ENCODE peak calls at places on chromosomes 4 and X, in nine cellular contexts. One of them, this sample, is unnamed.

GRCh38 chr4:83631066-83631465 is 95.2 kb downstream of the GPAT3 start:
- DNase-seq in CD4-positive, CD25-positive, alpha-beta regulatory T cell: no peak
- DNase-seq in heart left ventricle: no peak
- DNase-seq in lower lobe of right lung: no peak
- DNase-seq in activated effector memory CD4-positive, alpha-beta T cell treated with Interleukin-2 at 50 U/mL for 16 hours: no peak
- DNase-seq in stimulated activated CD8-positive, alpha-beta memory T cell treated with anti-CD3 and anti-CD28 coated beads, Interleukin-7, amount 100 ng/mL, for 4 hours: no peak
- DNase-seq in astrocyte of the cerebellum: no peak
- DNase-seq in cardiac fibroblast: peak
- DNase-seq in tibial nerve: no peak
- DNase-seq in this sample: no peak

GRCh38 chr4:143411527-143412480 is 75.1 kb downstream of the GAB1 start:
- DNase-seq in cardiac fibroblast: peak
- DNase-seq in astrocyte of the cerebellum: no peak
- DNase-seq in heart left ventricle: no peak
- DNase-seq in CD4-positive, CD25-positive, alpha-beta regulatory T cell: no peak
- DNase-seq in lower lobe of right lung: no peak
- DNase-seq in tibial nerve: no peak
- DNase-seq in stimulated activated CD8-positive, alpha-beta memory T cell treated with anti-CD3 and anti-CD28 coated beads, Interleukin-7, amount 100 ng/mL, for 4 hours: no peak
- DNase-seq in activated effector memory CD4-positive, alpha-beta T cell treated with Interleukin-2 at 50 U/mL for 16 hours: no peak
- DNase-seq in this sample: no peak

GRCh38 chrX:15576019-15576418 is 24.7 kb downstream of the ACE2 start:
- DNase-seq in astrocyte of the cerebellum: no peak
- DNase-seq in activated effector memory CD4-positive, alpha-beta T cell treated with Interleukin-2 at 50 U/mL for 16 hours: no peak
- DNase-seq in stimulated activated CD8-positive, alpha-beta memory T cell treated with anti-CD3 and anti-CD28 coated beads, Interleukin-7, amount 100 ng/mL, for 4 hours: no peak
- DNase-seq in cardiac fibroblast: no peak
- DNase-seq in tibial nerve: no peak
- DNase-seq in lower lobe of right lung: no peak
- DNase-seq in CD4-positive, CD25-positive, alpha-beta regulatory T cell: no peak
- DNase-seq in heart left ventricle: no peak
- DNase-seq in this sample: no peak

GRCh38 chr4:1551211-1551610 is 132.9 kb downstream of the FAM53A start:
- DNase-seq in stimulated activated CD8-positive, alpha-beta memory T cell treated with anti-CD3 and anti-CD28 coated beads, Interleukin-7, amount 100 ng/mL, for 4 hours: no peak
- DNase-seq in heart left ventricle: no peak
- DNase-seq in astrocyte of the cerebellum: no peak
- DNase-seq in cardiac fibroblast: no peak
- DNase-seq in activated effector memory CD4-positive, alpha-beta T cell treated with Interleukin-2 at 50 U/mL for 16 hours: no peak
- DNase-seq in tibial nerve: no peak
- DNase-seq in lower lobe of right lung: no peak
- DNase-seq in CD4-positive, CD25-positive, alpha-beta regulatory T cell: no peak
- DNase-seq in this sample: no peak

GRCh38 chr4:146548443-146548842 is 26.7 kb upstream of the SLC10A7 start:
- DNase-seq in cardiac fibroblast: no peak
- DNase-seq in CD4-positive, CD25-positive, alpha-beta regulatory T cell: no peak
- DNase-seq in stimulated activated CD8-positive, alpha-beta memory T cell treated with anti-CD3 and anti-CD28 coated beads, Interleukin-7, amount 100 ng/mL, for 4 hours: no peak
- DNase-seq in astrocyte of the cerebellum: no peak
- DNase-seq in lower lobe of right lung: no peak
- DNase-seq in activated effector memory CD4-positive, alpha-beta T cell treated with Interleukin-2 at 50 U/mL for 16 hours: no peak
- DNase-seq in tibial nerve: no peak
- DNase-seq in heart left ventricle: no peak
- DNase-seq in this sample: no peak

GRCh38 chrX:154401045-154401799 is 3.0 kb downstream of the RPL10 start:
- DNase-seq in astrocyte of the cerebellum: no peak
- DNase-seq in activated effector memory CD4-positive, alpha-beta T cell treated with Interleukin-2 at 50 U/mL for 16 hours: no peak
- DNase-seq in CD4-positive, CD25-positive, alpha-beta regulatory T cell: no peak
- DNase-seq in stimulated activated CD8-positive, alpha-beta memory T cell treated with anti-CD3 and anti-CD28 coated beads, Interleukin-7, amount 100 ng/mL, for 4 hours: no peak
- DNase-seq in lower lobe of right lung: no peak
- DNase-seq in tibial nerve: no peak
- DNase-seq in heart left ventricle: no peak
- DNase-seq in cardiac fibroblast: peak
- DNase-seq in this sample: no peak

GRCh38 chrX:41870719-41871151 is 52.6 kb downstream of the CASK start:
- DNase-seq in lower lobe of right lung: peak
- DNase-seq in activated effector memory CD4-positive, alpha-beta T cell treated with Interleukin-2 at 50 U/mL for 16 hours: no peak
- DNase-seq in astrocyte of the cerebellum: no peak
- DNase-seq in CD4-positive, CD25-positive, alpha-beta regulatory T cell: no peak
- DNase-seq in heart left ventricle: no peak
- DNase-seq in tibial nerve: no peak
- DNase-seq in stimulated activated CD8-positive, alpha-beta memory T cell treated with anti-CD3 and anti-CD28 coated beads, Interleukin-7, amount 100 ng/mL, for 4 hours: no peak
- DNase-seq in cardiac fibroblast: no peak
- DNase-seq in this sample: no peak

GRCh38 chrX:30613736-30614135 is 36.2 kb upstream of the TASL start:
- DNase-seq in CD4-positive, CD25-positive, alpha-beta regulatory T cell: no peak
- DNase-seq in heart left ventricle: no peak
- DNase-seq in activated effector memory CD4-positive, alpha-beta T cell treated with Interleukin-2 at 50 U/mL for 16 hours: no peak
- DNase-seq in lower lobe of right lung: no peak
- DNase-seq in astrocyte of the cerebellum: no peak
- DNase-seq in stimulated activated CD8-positive, alpha-beta memory T cell treated with anti-CD3 and anti-CD28 coated beads, Interleukin-7, amount 100 ng/mL, for 4 hours: no peak
- DNase-seq in cardiac fibroblast: no peak
- DNase-seq in tibial nerve: no peak
- DNase-seq in this sample: no peak

GRCh38 chrX:139826065-139827044 is 106.5 kb downstream of the ATP11C start:
- DNase-seq in cardiac fibroblast: peak
- DNase-seq in CD4-positive, CD25-positive, alpha-beta regulatory T cell: no peak
- DNase-seq in lower lobe of right lung: no peak
- DNase-seq in stimulated activated CD8-positive, alpha-beta memory T cell treated with anti-CD3 and anti-CD28 coated beads, Interleukin-7, amount 100 ng/mL, for 4 hours: no peak
- DNase-seq in tibial nerve: peak
- DNase-seq in astrocyte of the cerebellum: peak
- DNase-seq in activated effector memory CD4-positive, alpha-beta T cell treated with Interleukin-2 at 50 U/mL for 16 hours: no peak
- DNase-seq in heart left ventricle: no peak
- DNase-seq in this sample: no peak

GRCh38 chr4:148300877-148301276 is 141.3 kb downstream of the NR3C2 start:
- DNase-seq in heart left ventricle: no peak
- DNase-seq in stimulated activated CD8-positive, alpha-beta memory T cell treated with anti-CD3 and anti-CD28 coated beads, Interleukin-7, amount 100 ng/mL, for 4 hours: no peak
- DNase-seq in tibial nerve: no peak
- DNase-seq in lower lobe of right lung: no peak
- DNase-seq in cardiac fibroblast: no peak
- DNase-seq in activated effector memory CD4-positive, alpha-beta T cell treated with Interleukin-2 at 50 U/mL for 16 hours: no peak
- DNase-seq in CD4-positive, CD25-positive, alpha-beta regulatory T cell: no peak
- DNase-seq in astrocyte of the cerebellum: no peak
- DNase-seq in this sample: no peak

GRCh38 chr4:2063557-2064275 is 4.6 kb downstream of the NAT8L start:
- DNase-seq in astrocyte of the cerebellum: no peak
- DNase-seq in tibial nerve: no peak
- DNase-seq in cardiac fibroblast: no peak
- DNase-seq in lower lobe of right lung: peak
- DNase-seq in CD4-positive, CD25-positive, alpha-beta regulatory T cell: no peak
- DNase-seq in activated effector memory CD4-positive, alpha-beta T cell treated with Interleukin-2 at 50 U/mL for 16 hours: no peak
- DNase-seq in stimulated activated CD8-positive, alpha-beta memory T cell treated with anti-CD3 and anti-CD28 coated beads, Interleukin-7, amount 100 ng/mL, for 4 hours: no peak
- DNase-seq in heart left ventricle: no peak
- DNase-seq in this sample: no peak

GRCh38 chrX:20418379-20418778 is 151.7 kb upstream of the RPS6KA3 start:
- DNase-seq in lower lobe of right lung: no peak
- DNase-seq in astrocyte of the cerebellum: no peak
- DNase-seq in CD4-positive, CD25-positive, alpha-beta regulatory T cell: no peak
- DNase-seq in stimulated activated CD8-positive, alpha-beta memory T cell treated with anti-CD3 and anti-CD28 coated beads, Interleukin-7, amount 100 ng/mL, for 4 hours: no peak
- DNase-seq in heart left ventricle: no peak
- DNase-seq in cardiac fibroblast: no peak
- DNase-seq in activated effector memory CD4-positive, alpha-beta T cell treated with Interleukin-2 at 50 U/mL for 16 hours: no peak
- DNase-seq in tibial nerve: no peak
- DNase-seq in this sample: no peak

GRCh38 chrX:106874075-106874474 is 29.1 kb downstream of the RIPPLY1 start:
- DNase-seq in lower lobe of right lung: no peak
- DNase-seq in stimulated activated CD8-positive, alpha-beta memory T cell treated with anti-CD3 and anti-CD28 coated beads, Interleukin-7, amount 100 ng/mL, for 4 hours: no peak
- DNase-seq in activated effector memory CD4-positive, alpha-beta T cell treated with Interleukin-2 at 50 U/mL for 16 hours: no peak
- DNase-seq in heart left ventricle: no peak
- DNase-seq in cardiac fibroblast: peak
- DNase-seq in CD4-positive, CD25-positive, alpha-beta regulatory T cell: peak
- DNase-seq in tibial nerve: no peak
- DNase-seq in astrocyte of the cerebellum: no peak
- DNase-seq in this sample: no peak

GRCh38 chrX:77446840-77447239 is 349 bp upstream of the FGF16 start:
- DNase-seq in lower lobe of right lung: no peak
- DNase-seq in activated effector memory CD4-positive, alpha-beta T cell treated with Interleukin-2 at 50 U/mL for 16 hours: no peak
- DNase-seq in tibial nerve: no peak
- DNase-seq in astrocyte of the cerebellum: no peak
- DNase-seq in heart left ventricle: no peak
- DNase-seq in CD4-positive, CD25-positive, alpha-beta regulatory T cell: no peak
- DNase-seq in cardiac fibroblast: no peak
- DNase-seq in stimulated activated CD8-positive, alpha-beta memory T cell treated with anti-CD3 and anti-CD28 coated beads, Interleukin-7, amount 100 ng/mL, for 4 hours: no peak
- DNase-seq in this sample: no peak

GRCh38 chr4:26150948-26151347 is 169.9 kb upstream of the RBPJ start:
- DNase-seq in activated effector memory CD4-positive, alpha-beta T cell treated with Interleukin-2 at 50 U/mL for 16 hours: no peak
- DNase-seq in cardiac fibroblast: peak
- DNase-seq in heart left ventricle: peak
- DNase-seq in stimulated activated CD8-positive, alpha-beta memory T cell treated with anti-CD3 and anti-CD28 coated beads, Interleukin-7, amount 100 ng/mL, for 4 hours: no peak
- DNase-seq in CD4-positive, CD25-positive, alpha-beta regulatory T cell: no peak
- DNase-seq in astrocyte of the cerebellum: no peak
- DNase-seq in tibial nerve: peak
- DNase-seq in lower lobe of right lung: no peak
- DNase-seq in this sample: no peak

GRCh38 chr4:181569553-181569952 is 673.6 kb upstream of the TENM3 start:
- DNase-seq in tibial nerve: no peak
- DNase-seq in stimulated activated CD8-positive, alpha-beta memory T cell treated with anti-CD3 and anti-CD28 coated beads, Interleukin-7, amount 100 ng/mL, for 4 hours: no peak
- DNase-seq in cardiac fibroblast: peak
- DNase-seq in lower lobe of right lung: no peak
- DNase-seq in activated effector memory CD4-positive, alpha-beta T cell treated with Interleukin-2 at 50 U/mL for 16 hours: no peak
- DNase-seq in CD4-positive, CD25-positive, alpha-beta regulatory T cell: no peak
- DNase-seq in astrocyte of the cerebellum: peak
- DNase-seq in heart left ventricle: no peak
- DNase-seq in this sample: no peak